ENCODE peak calls at places on chromosomes 16 and 17, in seven cellular contexts. Q is ovary; X is uterus; D is sigmoid colon; E is PC-9; W is effector memory CD4-positive, alpha-beta T cell; I is naive thymus-derived CD4-positive, alpha-beta T cell. O is an unnamed sample.
A peak's percentile ranks its signal among the peaks of the same experiment; 100 is the strongest.

GRCh38 chr16:84498859-84499620 is 5.4 kb downstream of the MEAK7 start:
- DNase-seq in Q (no peak), X (no peak), D (no peak), E (peak; percentile 83), W (no peak), I (no peak), O (no peak)

GRCh38 chr16:87956169-87956770 is 5.0 kb downstream of the BANP start:
- DNase-seq in Q (no peak), X (no peak), D (no peak), E (peak; percentile 32), W (peak; percentile 71), I (peak; percentile 70), O (peak; percentile 87)

GRCh38 chr17:58364270-58364942 is 12.4 kb upstream of the SUPT4H1 start:
- DNase-seq in Q (no peak), X (no peak), D (no peak), E (no peak), W (no peak), I (no peak), O (no peak)

GRCh38 chr17:48737330-48738043 is 8.9 kb upstream of the HOXB13 start:
- DNase-seq in Q (no peak), X (no peak), D (peak; percentile 28), E (no peak), W (no peak), I (no peak), O (no peak)

GRCh38 chr17:80279895-80280294 is 19.2 kb downstream of the RNF213 start:
- DNase-seq in Q (peak; percentile 79), X (peak; percentile 41), D (peak; percentile 85), E (no peak), W (no peak), I (no peak), O (no peak)

GRCh38 chr16:60771138-60771537 is 1265.1 kb downstream of the CDH8 start:
- DNase-seq in Q (no peak), X (no peak), D (no peak), E (no peak), W (no peak), I (no peak), O (no peak)

GRCh38 chr17:19346351-19347255 is 15.9 kb downstream of the B9D1 start:
- DNase-seq in Q (peak; percentile 65), X (peak; percentile 88), D (peak; percentile 89), E (peak; percentile 53), W (no peak), I (no peak), O (no peak)

GRCh38 chr16:15055141-15056053 is 477 bp downstream of the NTAN1 start:
- DNase-seq in Q (peak; percentile 25), X (peak; percentile 61), D (peak; percentile 82), E (no peak), W (no peak), I (no peak), O (no peak)

GRCh38 chr16:50458694-50459271 is 89.4 kb upstream of the NKD1 start:
- DNase-seq in Q (no peak), X (no peak), D (peak; percentile 36), E (no peak), W (no peak), I (no peak), O (no peak)

GRCh38 chr16:85940214-85940613 is 41.3 kb downstream of the IRF8 start:
- DNase-seq in Q (no peak), X (no peak), D (no peak), E (no peak), W (no peak), I (no peak), O (no peak)

DNA sequence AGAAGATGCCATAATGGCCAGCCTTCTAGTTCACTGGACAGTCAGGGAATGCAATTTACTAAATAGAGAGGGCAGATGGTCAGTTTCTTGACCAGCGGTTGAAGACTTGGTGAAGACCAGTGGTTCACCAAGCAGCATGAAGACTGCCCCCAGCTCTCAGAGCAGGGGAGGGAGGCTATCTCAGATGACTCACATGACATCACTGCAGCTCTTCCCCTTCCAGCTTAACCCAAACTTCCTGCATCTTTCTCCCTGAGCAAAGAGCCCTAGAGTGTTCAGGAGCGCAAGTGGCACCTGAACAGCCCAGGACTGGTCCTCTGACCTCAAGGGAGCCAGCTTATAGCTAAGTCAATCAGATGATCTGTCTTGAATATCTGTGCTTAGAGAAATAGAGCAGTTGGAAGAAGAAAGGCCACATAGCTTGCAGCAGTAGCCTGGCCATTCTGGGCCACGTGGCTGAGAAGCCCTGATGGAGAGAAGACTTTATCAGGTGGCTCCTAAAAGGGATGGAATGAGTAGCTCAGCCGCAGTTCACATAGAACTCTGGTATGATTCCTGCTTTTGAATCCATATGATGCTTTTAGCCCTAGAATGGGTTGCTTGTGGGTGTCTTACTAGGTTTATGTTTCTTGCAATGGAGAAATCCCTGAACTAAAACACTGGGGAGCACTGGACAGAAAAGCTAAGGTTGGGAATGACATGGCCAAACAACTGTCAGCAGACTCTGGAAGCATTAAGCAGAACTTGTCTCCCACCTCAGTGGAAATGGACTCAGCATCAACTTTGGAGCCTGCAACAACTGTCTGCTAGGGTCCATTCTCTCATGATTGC is 392.1 kb upstream of the CCL2 start:
- DNase-seq in Q (no peak), X (no peak), D (no peak), E (no peak), W (no peak), I (no peak), O (no peak)
- H3K4me3 ChIP-seq in Q (no peak overlapping the region), X (no peak overlapping the region), D (no peak overlapping the region), E (no peak overlapping the region), W (no peak overlapping the region), I (no peak overlapping the region), O (no peak overlapping the region)

DNA sequence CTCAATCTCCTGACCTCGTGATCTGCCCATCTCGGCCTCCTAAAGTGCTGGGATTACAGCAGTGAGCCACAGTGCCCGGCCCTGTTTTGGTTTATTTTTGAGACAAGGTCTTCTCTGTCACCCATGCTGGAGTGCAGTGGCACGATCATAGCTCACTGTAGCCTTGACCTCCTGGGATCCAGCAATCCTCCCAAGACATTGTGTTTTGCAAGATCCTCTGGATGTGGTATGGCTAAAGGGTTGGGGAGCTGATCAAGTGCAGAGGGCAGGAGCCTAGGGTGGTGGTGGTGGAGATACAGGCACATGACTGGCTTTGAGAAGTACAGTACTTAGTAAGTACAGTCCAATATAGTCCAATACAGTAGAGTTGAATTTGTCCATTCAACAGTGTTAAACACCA is 16.6 kb upstream of the TNS4 start:
- DNase-seq in Q (no peak), X (no peak), D (peak; percentile 33), E (no peak), W (no peak), I (no peak), O (no peak)
- H3K4me1 ChIP-seq in Q (no peaks in the 10 kb centered on the region), X (no peaks in the 10 kb centered on the region), D (no peaks in the 10 kb centered on the region), E (peaks cover 99% of the 10 kb centered on the region), W (peaks cover 48% of the 10 kb centered on the region), I (peaks cover 55% of the 10 kb centered on the region), O (peaks cover 44% of the 10 kb centered on the region)

DNA sequence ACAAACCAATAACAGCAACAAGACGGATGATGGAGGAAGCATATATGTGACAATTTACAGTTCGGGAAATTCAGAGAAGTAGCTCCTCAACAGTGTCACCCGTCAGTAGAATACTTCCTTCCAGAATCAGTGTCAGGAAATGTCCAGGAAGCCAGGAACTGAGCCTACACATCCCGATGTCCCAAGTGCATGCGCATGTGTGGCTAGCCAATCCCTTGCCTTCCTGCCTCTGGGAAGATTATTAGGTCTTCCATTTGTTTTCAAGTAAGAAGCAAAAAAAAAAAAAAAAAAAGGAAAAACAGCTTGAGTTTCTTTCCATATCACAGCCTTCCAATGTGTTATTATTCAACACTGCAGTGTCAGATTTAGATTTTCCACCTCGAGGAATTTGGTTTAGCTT is 1.3 kb upstream of the PITPNC1 start:
- DNase-seq in Q (no peak), X (no peak), D (no peak), E (no peak), W (no peak), I (no peak), O (no peak)
- H3K27ac ChIP-seq in Q (no peak overlapping the region), X (peak overlapping the region; percentile 91), D (no peak overlapping the region), E (no peak overlapping the region), W (no peak overlapping the region), I (peak overlapping the region; percentile 86), O (no peak overlapping the region)

GRCh38 chr17:39999067-39999466 is 16.2 kb upstream of the CSF3 start:
- DNase-seq in Q (no peak), X (no peak), D (no peak), E (no peak), W (no peak), I (no peak), O (no peak)
- H3K4me3 ChIP-seq in Q (no peak overlapping the region), X (no peak overlapping the region), D (no peak overlapping the region), E (no peak overlapping the region), W (no peak overlapping the region), I (no peak overlapping the region), O (no peak overlapping the region)

GRCh38 chr17:75345514-75346167 is 56.4 kb upstream of the SLC25A19 start:
- DNase-seq in Q (no peak), X (no peak), D (no peak), E (no peak), W (no peak), I (peak; percentile 36), O (peak; percentile 78)

GRCh38 chr17:75349589-75349988 is 55.9 kb downstream of the GRB2 start:
- DNase-seq in Q (no peak), X (no peak), D (no peak), E (no peak), W (no peak), I (no peak), O (no peak)

GRCh38 chr17:75344664-75345063 is 55.4 kb upstream of the SLC25A19 start:
- DNase-seq in Q (no peak), X (no peak), D (no peak), E (no peak), W (peak; percentile 16), I (no peak), O (peak; percentile 24)

GRCh38 chr17:75348386-75349012 is 57.0 kb downstream of the GRB2 start:
- DNase-seq in Q (no peak), X (no peak), D (no peak), E (no peak), W (no peak), I (no peak), O (no peak)

DNA sequence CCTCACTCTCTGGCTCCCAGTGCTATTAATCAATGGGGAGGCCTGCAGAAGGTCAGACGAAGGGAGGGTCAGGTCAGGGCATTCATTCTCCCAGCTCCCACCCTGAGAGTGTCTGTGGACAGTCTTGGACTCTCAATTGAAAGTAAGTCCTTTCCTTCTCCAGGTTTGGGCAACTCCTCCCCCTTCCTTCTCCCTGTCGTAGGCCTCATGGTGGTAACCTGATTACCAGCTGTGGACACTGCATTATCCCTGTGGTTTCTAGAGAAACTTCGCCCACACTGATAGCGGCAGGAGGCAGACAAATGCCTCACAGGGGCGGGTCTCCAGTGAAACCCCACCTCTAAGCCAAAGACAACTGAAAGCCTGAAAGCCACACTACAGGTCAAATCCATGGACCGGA is 57.7 kb upstream of the SLC25A19 start:
- DNase-seq in Q (no peak), X (no peak), D (no peak), E (no peak), W (no peak), I (peak; percentile 43), O (no peak)
- H3K4me1 ChIP-seq in Q (peaks cover 2% of the 10 kb centered on the region), X (no peaks in the 10 kb centered on the region), D (no peaks in the 10 kb centered on the region), E (no peaks in the 10 kb centered on the region), W (peaks cover 54% of the 10 kb centered on the region), I (peaks cover 58% of the 10 kb centered on the region), O (peaks cover 67% of the 10 kb centered on the region)

DNA sequence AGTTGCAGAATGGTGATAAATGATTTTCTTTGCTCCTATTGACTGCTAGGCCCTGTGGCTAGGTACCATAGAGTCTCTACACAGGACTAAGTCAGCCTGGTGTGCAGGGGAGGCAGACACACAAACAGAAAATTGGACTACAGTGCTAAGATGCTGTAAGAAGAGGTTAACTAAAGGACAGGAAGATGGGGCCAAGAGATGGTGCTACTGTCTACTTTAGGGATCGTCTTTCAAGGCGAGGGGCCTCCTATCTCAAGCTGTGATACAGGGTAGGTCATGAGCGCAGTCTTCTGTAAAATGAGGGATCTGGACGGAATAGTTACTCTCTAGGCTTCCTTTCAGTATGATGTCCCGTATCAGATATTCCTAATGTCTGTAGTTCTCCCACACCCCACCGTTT is 817 bp downstream of the NME1 start:
- DNase-seq in Q (no peak), X (no peak), D (no peak), E (no peak), W (no peak), I (no peak), O (no peak)
- H3K27ac ChIP-seq in Q (no peak overlapping the region), X (no peak overlapping the region), D (no peak overlapping the region), E (peak overlapping the region; percentile 55), W (peak overlapping the region; percentile 49), I (peak overlapping the region; percentile 67), O (no peak overlapping the region)